ENCODE peak calls at places on chromosomes 4 and X, in six cellular contexts. One of them, this sample, is unnamed.

GRCh38 chrX:49187028-49187394 is 838 bp upstream of the PRICKLE3 start:
- DNase-seq in caudate nucleus: no peak
- DNase-seq in Karpas-422: no peak
- DNase-seq in activated CD4-positive, alpha-beta T cell treated with anti-CD3 and anti-CD28 coated beads, Interleukin-2, amount 50 U/mL, for 1 hour: no peak
- DNase-seq in NCI-H2081: no peak
- DNase-seq in Calu3: no peak
- DNase-seq in this sample: no peak

GRCh38 chr4:31518796-31519250 is 798.7 kb downstream of the PCDH7 start:
- DNase-seq in activated CD4-positive, alpha-beta T cell treated with anti-CD3 and anti-CD28 coated beads, Interleukin-2, amount 50 U/mL, for 1 hour: no peak
- DNase-seq in NCI-H2081: no peak
- DNase-seq in Calu3: no peak
- DNase-seq in Karpas-422: no peak
- DNase-seq in caudate nucleus: no peak
- DNase-seq in this sample: no peak

GRCh38 chrX:148049441-148049840 is 68.3 kb downstream of the FMR1NB start:
- DNase-seq in Karpas-422: peak; percentile 90
- DNase-seq in activated CD4-positive, alpha-beta T cell treated with anti-CD3 and anti-CD28 coated beads, Interleukin-2, amount 50 U/mL, for 1 hour: no peak
- DNase-seq in NCI-H2081: peak; percentile 9
- DNase-seq in Calu3: peak; percentile 1
- DNase-seq in caudate nucleus: no peak
- DNase-seq in this sample: peak; percentile 5

GRCh38 chrX:100994352-100995281 is 25.1 kb downstream of the ARL13A start:
- DNase-seq in activated CD4-positive, alpha-beta T cell treated with anti-CD3 and anti-CD28 coated beads, Interleukin-2, amount 50 U/mL, for 1 hour: no peak
- DNase-seq in Calu3: peak; percentile 22
- DNase-seq in Karpas-422: no peak
- DNase-seq in caudate nucleus: no peak
- DNase-seq in NCI-H2081: no peak
- DNase-seq in this sample: no peak

GRCh38 chr4:133565379-133565778 is 416.3 kb downstream of the PCDH10 start:
- DNase-seq in Karpas-422: no peak
- DNase-seq in NCI-H2081: peak; percentile 87
- DNase-seq in caudate nucleus: no peak
- DNase-seq in activated CD4-positive, alpha-beta T cell treated with anti-CD3 and anti-CD28 coated beads, Interleukin-2, amount 50 U/mL, for 1 hour: no peak
- DNase-seq in Calu3: no peak
- DNase-seq in this sample: no peak

GRCh38 chr4:169774466-169775445 is 17.0 kb upstream of the HPF1 start:
- DNase-seq in Calu3: no peak
- DNase-seq in caudate nucleus: no peak
- DNase-seq in activated CD4-positive, alpha-beta T cell treated with anti-CD3 and anti-CD28 coated beads, Interleukin-2, amount 50 U/mL, for 1 hour: peak; percentile 17
- DNase-seq in NCI-H2081: no peak
- DNase-seq in Karpas-422: no peak
- DNase-seq in this sample: no peak

GRCh38 chrX:11365426-11365825 is 72.2 kb downstream of the AMELX start:
- DNase-seq in Karpas-422: no peak
- DNase-seq in caudate nucleus: no peak
- DNase-seq in activated CD4-positive, alpha-beta T cell treated with anti-CD3 and anti-CD28 coated beads, Interleukin-2, amount 50 U/mL, for 1 hour: no peak
- DNase-seq in NCI-H2081: no peak
- DNase-seq in Calu3: no peak
- DNase-seq in this sample: no peak

GRCh38 chrX:122268353-122268752 is 915.7 kb upstream of the GRIA3 start:
- DNase-seq in NCI-H2081: no peak
- DNase-seq in Calu3: no peak
- DNase-seq in activated CD4-positive, alpha-beta T cell treated with anti-CD3 and anti-CD28 coated beads, Interleukin-2, amount 50 U/mL, for 1 hour: no peak
- DNase-seq in caudate nucleus: no peak
- DNase-seq in Karpas-422: no peak
- DNase-seq in this sample: no peak

GRCh38 chr4:1512738-1513660 is 106.8 kb upstream of the NKX1-1 start:
- DNase-seq in Calu3: peak; percentile 34
- DNase-seq in NCI-H2081: no peak
- DNase-seq in caudate nucleus: no peak
- DNase-seq in Karpas-422: no peak
- DNase-seq in activated CD4-positive, alpha-beta T cell treated with anti-CD3 and anti-CD28 coated beads, Interleukin-2, amount 50 U/mL, for 1 hour: peak; percentile 51
- DNase-seq in this sample: no peak

GRCh38 chrX:9342581-9343051 is 122.2 kb upstream of the TBL1X start:
- DNase-seq in caudate nucleus: peak; percentile 64
- DNase-seq in NCI-H2081: peak; percentile 88
- DNase-seq in activated CD4-positive, alpha-beta T cell treated with anti-CD3 and anti-CD28 coated beads, Interleukin-2, amount 50 U/mL, for 1 hour: peak; percentile 29
- DNase-seq in Karpas-422: peak; percentile 53
- DNase-seq in Calu3: peak; percentile 76
- DNase-seq in this sample: peak; percentile 82

GRCh38 chrX:53445977-53446376 is 11.8 kb upstream of the HSD17B10 start:
- DNase-seq in caudate nucleus: no peak
- DNase-seq in NCI-H2081: no peak
- DNase-seq in Calu3: peak; percentile 52
- DNase-seq in activated CD4-positive, alpha-beta T cell treated with anti-CD3 and anti-CD28 coated beads, Interleukin-2, amount 50 U/mL, for 1 hour: peak; percentile 43
- DNase-seq in Karpas-422: peak; percentile 82
- DNase-seq in this sample: peak; percentile 50

This sample was measured in hepatic stellate cell.